ENCODE peak calls at places on chromosomes 7 and 10, in six cellular contexts. I, P, V, D, X and U are unnamed samples.

GRCh38 chr10:13722747-13723657 is 136.2 kb downstream of the PRPF18 start:
- DNase-seq in I (peak; percentile 38), P (no peak), V (no peak), D (no peak), X (no peak), U (no peak)

GRCh38 chr7:139431010-139431409 is 52.5 kb downstream of the KLRG2 start:
- DNase-seq in I (no peak), P (no peak), V (peak; percentile 32), D (peak; percentile 48), X (peak; percentile 80), U (peak; percentile 93)

GRCh38 chr10:98611432-98611831 is 164.7 kb upstream of the HPS1 start:
- DNase-seq in I (peak; percentile 20), P (no peak), V (no peak), D (peak; percentile 19), X (no peak), U (no peak)

GRCh38 chr7:154651501-154651900 is 351.4 kb downstream of the PAXIP1 start:
- DNase-seq in I (no peak), P (no peak), V (no peak), D (no peak), X (no peak), U (no peak)

GRCh38 chr10:89064764-89065163 is 74.2 kb downstream of the FAS start:
- DNase-seq in I (no peak), P (no peak), V (no peak), D (no peak), X (no peak), U (no peak)

GRCh38 chr10:3068968-3069737 is 1.8 kb downstream of the PFKP start:
- DNase-seq in I (peak; percentile 42), P (no peak), V (no peak), D (peak; percentile 33), X (no peak), U (no peak)

GRCh38 chr7:141071855-141072547 is 1.9 kb upstream of the TMEM178B start:
- DNase-seq in I (peak; percentile 2), P (peak; percentile 38), V (no peak), D (no peak), X (no peak), U (no peak)

GRCh38 chr7:43584200-43584586 is 1.3 kb downstream of the STK17A start:
- DNase-seq in I (peak; percentile 88), P (peak; percentile 43), V (no peak), D (peak; percentile 38), X (peak; percentile 33), U (peak; percentile 61)

GRCh38 chr10:14573666-14574261 is 200.9 kb downstream of the FAM107B start:
- DNase-seq in I (peak; percentile 73), P (no peak), V (peak; percentile 33), D (no peak), X (no peak), U (peak; percentile 81)

GRCh38 chr10:21217107-21217506 is 308.4 kb downstream of the SKIDA1 start:
- DNase-seq in I (no peak), P (no peak), V (no peak), D (no peak), X (no peak), U (no peak)

GRCh38 chr7:6730343-6730633 is 23.5 kb upstream of the ZNF12 start:
- DNase-seq in I (no peak), P (no peak), V (no peak), D (peak; percentile 49), X (no peak), U (no peak)

GRCh38 chr7:81744389-81744788 is 25.5 kb downstream of the HGF start:
- DNase-seq in I (no peak), P (no peak), V (no peak), D (no peak), X (no peak), U (no peak)

GRCh38 chr10:33365314-33365713 is 30.8 kb upstream of the NRP1 start:
- DNase-seq in I (peak; percentile 24), P (no peak), V (no peak), D (no peak), X (no peak), U (no peak)

GRCh38 chr7:128373588-128373987 is 12.1 kb upstream of the PRRT4 start:
- DNase-seq in I (no peak), P (no peak), V (no peak), D (no peak), X (no peak), U (no peak)

GRCh38 chr7:81624021-81624630 is 145.7 kb downstream of the HGF start:
- DNase-seq in I (no peak), P (peak; percentile 49), V (no peak), D (no peak), X (no peak), U (peak; percentile 9)

GRCh38 chr10:97647556-97647955 is 7.1 kb downstream of the PI4K2A start:
- DNase-seq in I (peak; percentile 71), P (no peak), V (no peak), D (no peak), X (no peak), U (peak; percentile 62)

GRCh38 chr10:79268100-79268670 is 79.1 kb upstream of the PPIF start:
- DNase-seq in I (peak; percentile 90), P (no peak), V (no peak), D (no peak), X (no peak), U (peak; percentile 74)

GRCh38 chr10:79267449-79267848 is 79.8 kb upstream of the PPIF start:
- DNase-seq in I (no peak), P (no peak), V (no peak), D (no peak), X (no peak), U (no peak)

GRCh38 chr10:79264942-79265341 is 82.3 kb upstream of the PPIF start:
- DNase-seq in I (peak; percentile 41), P (no peak), V (no peak), D (peak; percentile 19), X (peak; percentile 95), U (peak; percentile 100)

GRCh38 chr10:79266543-79267312 is 80.5 kb upstream of the PPIF start:
- DNase-seq in I (peak; percentile 98), P (no peak), V (no peak), D (peak; percentile 60), X (peak; percentile 62), U (peak; percentile 88)

GRCh38 chr10:79266092-79266491 is 81.2 kb upstream of the PPIF start:
- DNase-seq in I (peak; percentile 85), P (no peak), V (no peak), D (peak; percentile 21), X (no peak), U (no peak)
- H3K4me2 ChIP-seq in I (peak overlapping the region; percentile 38), P (peak overlapping the region; percentile 2), V (no peak overlapping the region), D (no peak overlapping the region), X (peak overlapping the region; percentile 73), U (peak overlapping the region; percentile 2)

GRCh38 chr7:16463520-16463919 is 2.0 kb downstream of the SOSTDC1 start:
- DNase-seq in I (no peak), P (no peak), V (no peak), D (no peak), X (no peak), U (no peak)

GRCh38 chr7:16460789-16461465 is 4.6 kb downstream of the SOSTDC1 start:
- DNase-seq in I (no peak), P (no peak), V (no peak), D (no peak), X (no peak), U (no peak)

GRCh38 chr7:16462618-16463017 is 2.9 kb downstream of the SOSTDC1 start:
- DNase-seq in I (no peak), P (no peak), V (no peak), D (no peak), X (no peak), U (no peak)

GRCh38 chr7:16466087-16466472 is 542 bp upstream of the SOSTDC1 start:
- DNase-seq in I (no peak), P (no peak), V (no peak), D (no peak), X (no peak), U (no peak)

GRCh38 chr7:16465469-16466086 is at the start of gene SOSTDC1:
- DNase-seq in I (peak; percentile 23), P (no peak), V (no peak), D (peak; percentile 61), X (no peak), U (peak; percentile 13)
- H3K4me3 ChIP-seq in I (peak within 1 kb of the TSS; percentile 66), P (no peak within 1 kb of the TSS), V (no peak within 1 kb of the TSS), D (peak within 1 kb of the TSS; percentile 6), X (no peak within 1 kb of the TSS), U (peak within 1 kb of the TSS; percentile 32)

DNA sequence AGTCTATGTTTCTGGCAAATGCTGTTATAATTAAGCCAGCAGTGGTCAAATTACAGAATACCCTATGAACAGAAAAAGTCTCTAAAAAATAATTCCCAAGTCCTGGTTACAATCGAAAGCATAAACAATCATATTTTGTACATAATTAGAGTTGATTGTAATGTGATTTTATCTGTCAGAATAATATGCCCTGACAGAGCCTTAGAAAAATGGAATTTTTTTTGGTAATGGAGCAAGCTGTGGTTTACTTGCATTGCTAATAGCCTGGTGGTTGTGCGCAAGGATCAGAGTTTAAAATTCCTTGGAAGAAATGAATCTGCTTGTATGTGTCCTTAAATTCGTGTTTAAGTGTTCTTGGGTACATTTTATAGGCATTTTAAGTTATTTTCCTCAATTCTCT is 702.7 kb upstream of the FZD8 start:
- DNase-seq in I (no peak), P (no peak), V (no peak), D (no peak), X (no peak), U (no peak)
- H3K9me2 ChIP-seq in I (peaks cover 4% of the 10 kb centered on the region), P (no peaks in the 10 kb centered on the region), V (no peaks in the 10 kb centered on the region), D (no peaks in the 10 kb centered on the region), X (no peaks in the 10 kb centered on the region), U (peaks cover 4% of the 10 kb centered on the region)

DNA sequence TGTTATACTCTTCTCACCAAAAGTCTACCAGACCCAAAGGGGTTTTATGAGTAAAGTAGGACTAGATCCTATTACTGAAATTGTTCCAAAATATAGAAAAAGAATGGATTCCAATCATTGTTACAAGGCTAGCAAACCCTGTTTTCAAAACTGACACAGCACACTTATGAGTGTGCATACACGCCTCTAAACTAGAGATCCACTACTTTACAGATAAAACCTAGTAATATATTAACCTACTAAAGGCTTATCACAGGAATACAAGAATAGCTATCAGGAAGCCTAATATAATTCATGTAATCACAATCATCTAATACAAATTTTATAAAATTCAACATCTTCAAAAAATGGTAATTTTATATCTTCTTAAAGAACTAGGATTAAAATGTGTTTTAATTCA is 52.2 kb downstream of the ERCC6 start:
- DNase-seq in I (no peak), P (no peak), V (no peak), D (no peak), X (no peak), U (no peak)
- H3K4me2 ChIP-seq in I (no peak overlapping the region), P (no peak overlapping the region), V (no peak overlapping the region), D (no peak overlapping the region), X (no peak overlapping the region), U (no peak overlapping the region)